ENCODE peak calls at places on chromosomes 11 and 22, in four cellular contexts. W, Z, I and F are unnamed samples.

GRCh38 chr11:122089111-122089510 is 26.9 kb downstream of the BLID start:
- DNase-seq in W (no peak), Z (no peak), I (no peak), F (no peak)

GRCh38 chr11:73085189-73085875 is 56.8 kb downstream of the FCHSD2 start:
- DNase-seq in W (peak), Z (no peak), I (no peak), F (no peak)

GRCh38 chr22:30610299-30610698 is 3.3 kb downstream of the TCN2 start:
- DNase-seq in W (no peak), Z (no peak), I (no peak), F (no peak)

GRCh38 chr11:110092577-110093406 is at the start of gene ZC3H12C:
- DNase-seq in W (peak), Z (no peak), I (peak), F (peak)

GRCh38 chr11:87926250-87926970 is 248.8 kb downstream of the RAB38 start:
- DNase-seq in W (peak), Z (no peak), I (no peak), F (no peak)

GRCh38 chr11:131694526-131695424 is 324.4 kb downstream of the NTM start:
- DNase-seq in W (peak), Z (no peak), I (peak), F (peak)

GRCh38 chr22:46726066-46726985 is 11.7 kb downstream of the CERK start:
- DNase-seq in W (no peak), Z (no peak), I (no peak), F (no peak)

GRCh38 chr11:118572914-118573550 is 823 bp downstream of the ARCN1 start:
- DNase-seq in W (peak), Z (peak), I (peak), F (peak)

GRCh38 chr11:124801014-124801413 is 808 bp upstream of the MSANTD2 start:
- DNase-seq in W (peak), Z (no peak), I (no peak), F (peak)

GRCh38 chr22:37340331-37341262 is 58.3 kb downstream of the CYTH4 start:
- DNase-seq in W (no peak), Z (no peak), I (no peak), F (no peak)

GRCh38 chr22:37103151-37103550 is 6.4 kb downstream of the TMPRSS6 start:
- DNase-seq in W (no peak), Z (no peak), I (no peak), F (no peak)

GRCh38 chr11:65498977-65499712 is at the start of gene MALAT1:
- DNase-seq in W (peak), Z (peak), I (peak), F (peak)

GRCh38 chr11:134261626-134262488 is 8.5 kb downstream of the ACAD8 start:
- DNase-seq in W (no peak), Z (no peak), I (peak), F (peak)

GRCh38 chr11:72937439-72937838 is 123.2 kb downstream of the ATG16L2 start:
- DNase-seq in W (no peak), Z (no peak), I (no peak), F (no peak)

GRCh38 chr11:62542111-62542745 is 4.4 kb downstream of the AHNAK start:
- DNase-seq in W (peak), Z (no peak), I (no peak), F (no peak)

GRCh38 chr11:65850217-65851082 is 7.5 kb downstream of the CFL1 start:
- DNase-seq in W (no peak), Z (no peak), I (no peak), F (no peak)

GRCh38 chr11:64344721-64345120 is 4.7 kb downstream of the CCDC88B start:
- DNase-seq in W (no peak), Z (no peak), I (no peak), F (no peak)

GRCh38 chr11:57251491-57252104 is 14.5 kb upstream of the APLNR start:
- DNase-seq in W (peak), Z (no peak), I (peak), F (peak)

GRCh38 chr22:45413368-45414211 is at the start of the genes RIBC2 and SMC1B:
- DNase-seq in W (peak), Z (peak), I (no peak), F (peak)

GRCh38 chr11:6943131-6943530 is 16.9 kb downstream of the ZNF215 start:
- DNase-seq in W (peak), Z (no peak), I (no peak), F (no peak)

GRCh38 chr11:86040919-86041318 is 28.0 kb downstream of the PICALM start:
- DNase-seq in W (no peak), Z (no peak), I (no peak), F (peak)

GRCh38 chr11:2300290-2300935 is 1.3 kb downstream of the C11orf21 start:
- DNase-seq in W (no peak), Z (no peak), I (no peak), F (no peak)

GRCh38 chr11:40290031-40290650 is 1169.3 kb downstream of the LRRC4C start:
- DNase-seq in W (peak), Z (no peak), I (no peak), F (no peak)

GRCh38 chr11:65224939-65225283 is 36.9 kb upstream of the POLA2 start:
- DNase-seq in W (peak), Z (no peak), I (peak), F (peak)

GRCh38 chr11:15923169-15923568 is 433.2 kb downstream of the SOX6 start:
- DNase-seq in W (no peak), Z (no peak), I (no peak), F (no peak)

GRCh38 chr11:133153031-133153430 is 379.3 kb downstream of the OPCML start:
- DNase-seq in W (no peak), Z (no peak), I (no peak), F (no peak)

GRCh38 chr11:62602141-62603071 is 741 bp upstream of the MTA2 start:
- DNase-seq in W (peak), Z (no peak), I (peak), F (no peak)

GRCh38 chr11:10898003-10898762 is 40.3 kb upstream of the ZBED5 start:
- DNase-seq in W (no peak), Z (no peak), I (no peak), F (no peak)

GRCh38 chr11:117843666-117844484 is 19.3 kb upstream of the FXYD2 start:
- DNase-seq in W (peak), Z (no peak), I (peak), F (peak)

GRCh38 chr11:119421941-119422504 is 949 bp downstream of the THY1 start:
- DNase-seq in W (peak), Z (no peak), I (no peak), F (no peak)

GRCh38 chr11:20980736-20981135 is 311.4 kb downstream of the NELL1 start:
- DNase-seq in W (no peak), Z (no peak), I (no peak), F (no peak)

GRCh38 chr11:75303544-75304224 is 47.8 kb downstream of the ARRB1 start:
- DNase-seq in W (no peak), Z (no peak), I (no peak), F (no peak)
- TF ChIP-seq FOS in W (no peak), Z (no peak), I (no peak), F (no peak)

DNA sequence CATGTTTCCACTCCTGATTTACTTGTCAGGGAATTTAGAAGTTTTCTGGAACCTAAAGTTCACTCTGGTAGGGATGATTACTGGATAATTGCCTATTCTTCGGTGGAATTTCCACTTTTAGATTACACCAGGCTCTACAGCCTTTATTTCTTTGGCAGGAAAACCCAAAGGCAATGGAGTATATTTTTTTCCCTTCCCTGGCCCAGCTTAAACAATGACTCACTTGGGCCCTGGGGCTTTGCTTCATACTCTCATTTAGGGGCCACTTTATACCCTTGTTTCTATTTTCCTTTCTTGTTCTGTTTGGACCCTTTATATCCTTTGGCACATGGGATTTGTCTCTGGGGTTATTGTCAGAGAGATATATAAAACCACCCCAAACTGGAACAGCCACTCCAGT is 114.7 kb downstream of the CSTPP1 start:
- DNase-seq in W (peak), Z (no peak), I (no peak), F (no peak)
- TF ChIP-seq FOS in W (no peak), Z (no peak), I (no peak), F (no peak)

GRCh38 chr22:21947040-21948014 is 5.3 kb downstream of the PPM1F start:
- DNase-seq in W (peak), Z (no peak), I (peak), F (peak)
- TF ChIP-seq FOS in W (no peak), Z (no peak), I (no peak), F (no peak)

DNA sequence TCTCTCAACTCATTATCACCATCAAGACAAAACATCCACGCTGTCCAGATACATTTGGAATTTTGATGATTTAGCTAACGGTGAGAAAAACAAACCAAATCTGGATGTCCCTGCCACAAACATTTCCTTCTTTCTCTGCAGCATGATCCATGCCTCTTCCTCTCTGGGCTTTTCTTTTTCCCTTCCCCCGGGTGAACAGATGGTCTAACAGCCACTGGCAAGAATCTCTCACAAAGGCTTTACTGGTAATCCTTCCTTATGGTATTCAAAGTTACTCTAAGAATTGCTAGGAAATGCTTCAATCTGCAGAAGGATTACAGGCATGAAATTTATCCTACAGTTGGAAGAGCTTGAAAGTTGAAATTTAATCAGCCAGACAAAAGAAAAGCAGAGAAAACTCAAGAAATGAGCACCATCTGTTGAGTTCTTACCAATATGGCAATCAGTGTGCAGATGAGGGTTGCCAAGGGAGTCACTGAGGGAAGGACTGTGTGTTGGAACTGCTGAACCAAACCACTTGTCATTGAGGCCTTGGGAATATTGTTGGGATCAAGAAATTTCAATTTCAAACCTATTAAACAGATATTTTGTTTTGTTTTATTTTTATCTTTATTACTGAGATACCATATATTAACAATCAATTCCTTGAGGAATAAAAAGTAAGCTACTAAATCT is 29.5 kb upstream of the NDUFC2 start:
- DNase-seq in W (no peak), Z (no peak), I (no peak), F (no peak)
- TF ChIP-seq FOS in W (no peak), Z (no peak), I (no peak), F (no peak)

DNA sequence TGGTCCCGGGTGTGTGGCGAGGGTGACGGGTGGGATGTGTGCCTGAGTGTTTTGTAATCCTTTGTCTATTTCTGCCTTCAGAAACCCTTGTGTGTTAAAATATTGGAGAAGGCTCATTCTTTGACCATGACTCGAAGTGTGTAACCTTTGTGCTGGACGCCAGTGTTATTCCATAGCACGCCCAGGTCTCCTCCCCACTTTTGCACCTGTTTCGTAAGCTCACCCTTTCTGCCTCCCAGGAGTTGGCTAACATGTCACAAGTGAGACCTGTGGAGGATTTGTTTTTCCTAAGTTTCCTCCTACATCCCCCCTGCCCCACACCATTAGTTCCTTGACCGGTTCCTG is 382 bp downstream of the C11orf54 start:
- DNase-seq in W (peak), Z (no peak), I (peak), F (no peak)
- TF ChIP-seq FOS in W (no peak), Z (no peak), I (no peak), F (no peak)

GRCh38 chr11:69157156-69157821 is 1.6 kb downstream of the SMIM38 start:
- DNase-seq in W (peak), Z (no peak), I (peak), F (peak)
- TF ChIP-seq FOS in W (no peak), Z (no peak), I (no peak), F (no peak)